ENCODE peak calls at places on chromosomes 7 and 10, in four cellular contexts. K, N, O and I are unnamed samples. For H3K4me1 and H3K36me3, the result is how much of the 10 kb centered on the place peaks cover.

GRCh38 chr7:140232959-140233649 is 56.3 kb upstream of the KDM7A start:
- DNase-seq in K (no peak), N (no peak), O (no peak), I (no peak)

GRCh38 chr10:110774069-110775021 is 97.4 kb upstream of the PDCD4 start:
- DNase-seq in K (no peak), N (no peak), O (peak), I (no peak)

GRCh38 chr10:55410415-55410885 is 609.4 kb upstream of the PCDH15 start:
- DNase-seq in K (peak), N (no peak), O (peak), I (no peak)

GRCh38 chr10:43939939-43940810 is 291.5 kb upstream of the ZNF32 start:
- DNase-seq in K (no peak), N (no peak), O (peak), I (peak)

GRCh38 chr10:29540016-29540415 is 94.8 kb downstream of the SVIL start:
- DNase-seq in K (no peak), N (no peak), O (no peak), I (no peak)

GRCh38 chr10:97648557-97649404 is 8.3 kb downstream of the PI4K2A start:
- DNase-seq in K (no peak), N (peak), O (peak), I (no peak)

GRCh38 chr7:13998866-13999265 is 9.4 kb upstream of the ETV1 start:
- DNase-seq in K (no peak), N (no peak), O (no peak), I (no peak)

GRCh38 chr7:98761225-98761624 is 108.6 kb downstream of the TMEM130 start:
- DNase-seq in K (no peak), N (no peak), O (no peak), I (no peak)

GRCh38 chr7:12719141-12719919 is 31.9 kb downstream of the ARL4A start:
- DNase-seq in K (no peak), N (no peak), O (peak), I (no peak)

GRCh38 chr10:59281861-59282260 is 80.5 kb downstream of the FAM13C start:
- DNase-seq in K (no peak), N (no peak), O (no peak), I (no peak)

GRCh38 chr7:100024020-100024619 is 8.7 kb downstream of the ZKSCAN1 start:
- DNase-seq in K (no peak), N (no peak), O (no peak), I (no peak)

DNA sequence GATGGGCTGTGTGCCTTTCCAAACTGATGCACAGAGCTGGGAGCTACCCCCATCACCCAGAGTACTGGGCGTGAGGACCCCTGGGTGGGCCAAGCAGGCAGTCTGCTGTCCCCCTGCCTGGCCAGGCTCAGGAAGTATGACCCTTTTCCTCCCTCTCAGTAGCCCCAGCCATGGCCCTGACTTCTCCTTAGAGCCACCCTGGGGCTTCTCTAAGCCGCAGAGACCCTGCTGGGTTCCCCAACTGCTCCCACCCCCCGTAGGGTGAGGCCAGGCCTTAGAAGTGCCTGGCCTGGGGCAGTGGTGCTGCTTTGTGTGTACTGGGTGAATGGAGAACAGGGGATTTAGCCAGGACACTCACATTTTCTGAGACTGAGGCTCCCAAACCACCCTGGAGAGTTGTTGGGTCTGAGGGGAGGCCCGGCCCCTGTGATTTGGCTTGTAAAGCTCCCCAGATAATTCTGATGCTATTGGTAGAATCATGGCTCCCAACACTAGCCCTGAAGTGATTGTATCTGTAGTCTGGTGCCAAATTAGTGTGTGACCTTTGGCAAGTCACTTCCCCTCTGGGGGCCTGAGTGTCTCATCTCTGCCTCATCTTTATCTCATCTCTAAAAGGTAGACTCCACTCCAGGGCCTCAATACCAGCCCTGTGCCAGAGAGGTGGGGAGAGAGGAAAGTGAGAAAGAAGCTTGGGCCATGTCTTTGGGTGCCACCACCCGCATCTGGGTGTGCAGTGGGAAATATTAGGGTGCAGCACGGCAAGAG is 99.7 kb upstream of the PPIF start:
- DNase-seq in K (no peak), N (no peak), O (no peak), I (no peak)
- H3K4me1 ChIP-seq in K (under half), N (under half), O (under half), I (half or more)

GRCh38 chr10:10897400-10897799 is 120.3 kb upstream of the CELF2 start:
- DNase-seq in K (no peak), N (no peak), O (no peak), I (no peak)
- TF ChIP-seq CTCF in K (no peak), N (no peak), O (no peak), I (no peak)

GRCh38 chr7:129669901-129670300 is 58.4 kb downstream of the NRF1 start:
- DNase-seq in K (no peak), N (no peak), O (no peak), I (no peak)
- H3K36me3 ChIP-seq in K (under half), N (under half), O (under half), I (under half)

DNA sequence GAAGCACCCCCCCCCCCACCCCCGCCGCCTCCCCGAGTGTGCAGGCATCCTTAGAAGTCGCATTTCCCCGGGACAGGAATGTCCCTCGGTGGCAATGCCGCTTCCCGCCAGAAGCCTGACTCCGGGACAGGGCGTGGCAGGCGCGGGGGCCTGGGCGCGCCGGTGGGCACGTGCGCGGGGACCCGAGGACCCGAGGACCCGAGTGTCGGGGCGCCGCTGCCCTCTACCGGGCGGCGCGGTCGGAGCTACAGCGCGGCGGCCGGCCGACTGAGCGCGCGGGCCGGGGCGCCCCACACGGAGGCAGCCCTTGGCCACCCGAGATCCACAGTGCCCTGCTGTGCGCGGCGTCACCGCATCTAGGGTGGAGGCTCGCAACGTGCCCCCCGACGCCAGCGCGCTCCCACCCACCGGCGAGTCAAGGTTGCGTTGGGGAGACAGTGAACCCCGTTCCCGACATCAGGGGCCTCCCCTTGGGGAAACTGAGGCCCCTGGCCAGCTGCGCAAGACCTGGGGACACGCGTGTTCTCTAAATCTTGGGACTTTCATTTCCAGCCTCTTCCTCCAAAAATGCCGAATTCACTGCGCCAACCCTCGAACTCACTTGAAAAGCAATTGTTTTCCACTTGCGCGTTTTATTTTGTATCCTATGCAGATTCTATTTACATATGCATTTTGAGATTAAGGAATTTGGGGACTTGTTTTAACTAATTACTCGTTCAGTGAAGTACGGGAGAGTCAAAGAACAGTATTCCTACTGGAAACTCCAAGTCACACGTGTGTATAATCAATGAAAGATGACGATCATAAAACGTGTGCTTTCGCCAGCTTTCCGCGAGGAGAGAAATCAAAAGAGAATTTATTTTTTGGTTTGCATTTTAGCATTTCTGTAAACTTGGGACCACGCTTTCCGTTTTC is 3.1 kb upstream of the CUX1 start:
- DNase-seq in K (peak), N (peak), O (peak), I (peak)
- H3K4me1 ChIP-seq in K (under half), N (under half), O (under half), I (under half)

GRCh38 chr7:155382802-155383171 is 75.1 kb upstream of the EN2 start:
- DNase-seq in K (no peak), N (no peak), O (no peak), I (no peak)
- TF ChIP-seq CTCF in K (no peak), N (no peak), O (no peak), I (no peak)

DNA sequence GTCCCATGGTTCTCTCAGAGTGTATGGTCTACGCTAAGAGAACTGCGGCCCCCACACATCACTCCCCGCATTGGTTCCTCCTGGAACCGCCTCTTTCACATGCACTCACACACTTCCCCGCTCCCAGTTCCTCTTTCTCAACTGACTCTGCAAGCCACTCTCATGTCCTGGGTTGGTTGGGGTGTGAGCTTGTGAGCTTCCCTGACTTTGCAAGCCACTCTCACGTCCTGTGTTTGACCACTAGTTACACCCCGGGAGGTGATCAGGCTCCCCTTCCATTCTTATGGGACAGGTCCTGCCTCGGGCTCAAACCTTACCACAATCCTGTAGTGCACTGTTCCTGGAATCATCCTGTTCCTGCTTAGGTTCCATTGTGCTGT is 105.0 kb downstream of the TRIM24 start:
- DNase-seq in K (no peak), N (peak), O (no peak), I (no peak)
- H3K36me3 ChIP-seq in K (under half), N (under half), O (under half), I (half or more)

GRCh38 chr10:78588194-78588811 is 480.5 kb upstream of the ZMIZ1 start:
- DNase-seq in K (no peak), N (no peak), O (peak), I (no peak)

GRCh38 chr10:78584266-78584665 is 484.5 kb upstream of the ZMIZ1 start:
- DNase-seq in K (no peak), N (no peak), O (no peak), I (no peak)

GRCh38 chr10:78584666-78585065 is 484.1 kb upstream of the ZMIZ1 start:
- DNase-seq in K (no peak), N (no peak), O (no peak), I (no peak)

GRCh38 chr10:78582540-78582939 is 486.2 kb upstream of the ZMIZ1 start:
- DNase-seq in K (no peak), N (no peak), O (no peak), I (no peak)

DNA sequence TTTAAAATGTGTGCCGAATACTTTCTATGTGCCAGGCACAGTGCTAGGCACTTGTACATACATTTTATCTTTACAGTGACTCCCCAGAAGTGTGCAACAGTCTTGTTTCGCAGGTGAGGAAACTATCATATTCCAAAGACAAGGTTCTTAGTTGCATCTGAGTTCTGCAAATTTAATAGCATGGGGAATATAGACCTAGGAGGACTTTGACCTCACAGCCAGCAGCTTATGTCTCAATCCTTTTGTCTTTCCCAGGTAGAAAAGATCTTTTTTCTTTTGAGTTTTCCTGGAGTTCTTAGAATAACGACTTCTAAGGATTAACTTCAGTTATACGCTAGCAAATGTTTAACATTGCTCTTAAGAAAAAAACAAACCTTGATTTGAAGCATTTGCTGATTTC is 482.8 kb upstream of the ZMIZ1 start:
- DNase-seq in K (no peak), N (no peak), O (no peak), I (no peak)
- H3K4me1 ChIP-seq in K (under half), N (under half), O (under half), I (under half)

DNA sequence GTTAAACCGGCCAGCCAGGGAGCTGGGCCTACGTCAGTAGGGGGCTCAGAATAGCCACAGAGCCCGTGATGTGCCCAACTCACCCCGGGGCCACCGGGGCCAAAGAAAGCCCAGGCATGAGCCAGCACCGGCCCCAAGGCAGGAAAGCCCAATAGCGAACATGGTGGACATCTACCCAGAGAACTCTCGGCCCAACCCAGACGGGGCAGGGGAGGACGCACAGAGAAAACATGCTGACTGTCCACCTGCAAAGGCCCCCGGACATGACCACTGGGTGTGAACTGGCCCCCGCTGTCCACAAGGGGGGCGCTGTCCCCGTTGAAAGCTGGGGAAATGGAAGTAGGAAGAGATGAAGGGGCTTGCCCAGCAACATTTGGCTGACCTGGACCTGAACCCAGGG is 169.2 kb downstream of the PRKAG2 start:
- DNase-seq in K (no peak), N (no peak), O (no peak), I (no peak)
- TF ChIP-seq CTCF in K (no peak), N (no peak), O (no peak), I (no peak)

GRCh38 chr10:114565066-114565465 is 93.0 kb downstream of the ABLIM1 start:
- DNase-seq in K (no peak), N (no peak), O (no peak), I (no peak)
- H3K36me3 ChIP-seq in K (under half), N (under half), O (under half), I (under half)